ENCODE peak calls at places on chromosomes 12 and 14, in five cellular contexts. N, E, F, G and D are unnamed samples.

GRCh38 chr12:104930388-104931326 is 27.4 kb downstream of the SLC41A2 start:
- DNase-seq in N (no peak), E (no peak), F (no peak), G (no peak), D (no peak)

GRCh38 chr14:94028450-94028826 is 2.3 kb downstream of the OTUB2 start:
- DNase-seq in N (peak), E (no peak), F (no peak), G (no peak), D (no peak)

GRCh38 chr12:94267530-94267877 is 119.1 kb downstream of the PLXNC1 start:
- DNase-seq in N (no peak), E (no peak), F (no peak), G (no peak), D (no peak)

GRCh38 chr12:106901276-106901675 is 54.4 kb upstream of the TMEM263 start:
- DNase-seq in N (no peak), E (no peak), F (no peak), G (no peak), D (no peak)

GRCh38 chr14:31206536-31207286 is 882 bp downstream of the HECTD1 start:
- DNase-seq in N (peak), E (peak), F (peak), G (peak), D (no peak)

GRCh38 chr12:121015825-121016766 is at the start of gene C12orf43:
- DNase-seq in N (peak), E (peak), F (peak), G (peak), D (peak)

GRCh38 chr14:61754627-61755381 is 7.4 kb upstream of the SNAPC1 start:
- DNase-seq in N (no peak), E (no peak), F (no peak), G (no peak), D (no peak)

GRCh38 chr14:59116984-59117415 is 71.5 kb upstream of the DAAM1 start:
- DNase-seq in N (no peak), E (no peak), F (no peak), G (no peak), D (no peak)

GRCh38 chr14:56244138-56244789 is 126.1 kb downstream of the PELI2 start:
- DNase-seq in N (no peak), E (no peak), F (no peak), G (no peak), D (no peak)